ENCODE peak calls at places on chromosomes 7 and 10, in six cellular contexts. One of them, this sample, is unnamed.

GRCh38 chr7:45342236-45342635 is 184.6 kb downstream of the RAMP3 start:
- DNase-seq in T follicular helper cell: no peak
- DNase-seq in T-helper 9 cell: no peak
- DNase-seq in IMR-90: no peak
- DNase-seq in ascending aorta: no peak
- DNase-seq in activated CD4-positive, alpha-beta T cell treated with anti-CD3 and anti-CD28 coated beads for 24 hours: no peak
- DNase-seq in this sample: no peak

GRCh38 chr7:139618482-139619366 is 95.2 kb downstream of the CLEC2L start:
- DNase-seq in T follicular helper cell: peak
- DNase-seq in T-helper 9 cell: peak
- DNase-seq in IMR-90: peak
- DNase-seq in ascending aorta: no peak
- DNase-seq in activated CD4-positive, alpha-beta T cell treated with anti-CD3 and anti-CD28 coated beads for 24 hours: peak
- DNase-seq in this sample: no peak

GRCh38 chr7:30464231-30464660 is 14.3 kb downstream of the NOD1 start:
- DNase-seq in T follicular helper cell: no peak
- DNase-seq in T-helper 9 cell: no peak
- DNase-seq in IMR-90: no peak
- DNase-seq in ascending aorta: no peak
- DNase-seq in activated CD4-positive, alpha-beta T cell treated with anti-CD3 and anti-CD28 coated beads for 24 hours: no peak
- DNase-seq in this sample: no peak

GRCh38 chr7:122092964-122093797 is 50.9 kb downstream of the AASS start:
- DNase-seq in T follicular helper cell: peak
- DNase-seq in T-helper 9 cell: peak
- DNase-seq in IMR-90: peak
- DNase-seq in ascending aorta: peak
- DNase-seq in activated CD4-positive, alpha-beta T cell treated with anti-CD3 and anti-CD28 coated beads for 24 hours: peak
- DNase-seq in this sample: peak

GRCh38 chr7:158276414-158277218 is 311.0 kb downstream of the PTPRN2 start:
- DNase-seq in T follicular helper cell: no peak
- DNase-seq in T-helper 9 cell: no peak
- DNase-seq in IMR-90: no peak
- DNase-seq in ascending aorta: peak
- DNase-seq in activated CD4-positive, alpha-beta T cell treated with anti-CD3 and anti-CD28 coated beads for 24 hours: no peak
- DNase-seq in this sample: no peak

GRCh38 chr7:127253289-127254162 is 785 bp upstream of the GRM8 start:
- DNase-seq in T follicular helper cell: peak
- DNase-seq in T-helper 9 cell: peak
- DNase-seq in IMR-90: peak
- DNase-seq in ascending aorta: peak
- DNase-seq in activated CD4-positive, alpha-beta T cell treated with anti-CD3 and anti-CD28 coated beads for 24 hours: peak
- DNase-seq in this sample: no peak

GRCh38 chr10:52216852-52217251 is 97.2 kb upstream of the DKK1 start:
- DNase-seq in T follicular helper cell: no peak
- DNase-seq in T-helper 9 cell: no peak
- DNase-seq in IMR-90: peak
- DNase-seq in ascending aorta: no peak
- DNase-seq in activated CD4-positive, alpha-beta T cell treated with anti-CD3 and anti-CD28 coated beads for 24 hours: no peak
- DNase-seq in this sample: no peak

GRCh38 chr10:17354781-17355180 is 99.6 kb downstream of the ST8SIA6 start:
- DNase-seq in T follicular helper cell: no peak
- DNase-seq in T-helper 9 cell: no peak
- DNase-seq in IMR-90: no peak
- DNase-seq in ascending aorta: no peak
- DNase-seq in activated CD4-positive, alpha-beta T cell treated with anti-CD3 and anti-CD28 coated beads for 24 hours: no peak
- DNase-seq in this sample: no peak

GRCh38 chr7:129423700-129424410 is 10.4 kb upstream of the STRIP2 start:
- DNase-seq in T follicular helper cell: no peak
- DNase-seq in T-helper 9 cell: no peak
- DNase-seq in IMR-90: peak
- DNase-seq in ascending aorta: no peak
- DNase-seq in activated CD4-positive, alpha-beta T cell treated with anti-CD3 and anti-CD28 coated beads for 24 hours: no peak
- DNase-seq in this sample: no peak